ENCODE peak calls at places on chromosomes 12 and 14, in ten cellular contexts. Q is neural progenitor cell, V is suprapubic skin, Z is A673, X is RWPE1, I is CD14-positive monocyte, L is A549, A is lung, B is PC-3, E is psoas muscle. G is an unnamed sample.

GRCh38 chr12:114396153-114396868 is 9.6 kb downstream of the TBX5 start:
- DNase-seq in Q (peak), V (no peak), Z (no peak), X (no peak), I (no peak), L (no peak), A (no peak), B (no peak), E (no peak), G (no peak)

GRCh38 chr14:95311752-95312151 is 8.0 kb downstream of the CLMN start:
- DNase-seq in Q (no peak), V (no peak), Z (peak), X (no peak), I (peak), L (peak), A (no peak), B (no peak), E (no peak), G (no peak)

GRCh38 chr12:115035536-115036107 is 351.6 kb upstream of the TBX3 start:
- DNase-seq in Q (peak), V (no peak), Z (no peak), X (no peak), I (no peak), L (no peak), A (no peak), B (no peak), E (no peak), G (peak)

GRCh38 chr14:99575043-99576023 is 28.7 kb downstream of the CCDC85C start:
- DNase-seq in Q (no peak), V (peak), Z (peak), X (peak), I (no peak), L (peak), A (peak), B (peak), E (no peak), G (no peak)

GRCh38 chr14:22487401-22487800 is 101.6 kb downstream of the DAD1 start:
- DNase-seq in Q (no peak), V (no peak), Z (no peak), X (no peak), I (no peak), L (no peak), A (no peak), B (no peak), E (no peak), G (no peak)

GRCh38 chr14:90300649-90301048 is 31.1 kb downstream of the NRDE2 start:
- DNase-seq in Q (no peak), V (no peak), Z (peak), X (peak), I (no peak), L (no peak), A (no peak), B (no peak), E (no peak), G (no peak)

GRCh38 chr14:36579573-36580140 is 2.8 kb downstream of the NKX2-8 start:
- DNase-seq in Q (peak), V (no peak), Z (no peak), X (no peak), I (no peak), L (no peak), A (no peak), B (no peak), E (no peak), G (no peak)

GRCh38 chr12:89762498-89763170 is 54.0 kb upstream of the ATP2B1 start:
- DNase-seq in Q (no peak), V (no peak), Z (no peak), X (no peak), I (peak), L (no peak), A (no peak), B (peak), E (no peak), G (no peak)

GRCh38 chr14:69547701-69548348 is 26.8 kb downstream of the CCDC177 start:
- DNase-seq in Q (peak), V (no peak), Z (peak), X (no peak), I (no peak), L (no peak), A (no peak), B (no peak), E (no peak), G (peak)

GRCh38 chr12:26297386-26298070 is 102.2 kb downstream of the SSPN start:
- DNase-seq in Q (no peak), V (no peak), Z (no peak), X (no peak), I (no peak), L (no peak), A (no peak), B (no peak), E (no peak), G (no peak)

GRCh38 chr14:52960627-52961026 is 9.8 kb upstream of the FERMT2 start:
- DNase-seq in Q (peak), V (no peak), Z (no peak), X (no peak), I (no peak), L (no peak), A (no peak), B (peak), E (no peak), G (no peak)

GRCh38 chr14:46651526-46652144 is at the start of gene RPL10L:
- DNase-seq in Q (peak), V (peak), Z (peak), X (no peak), I (no peak), L (no peak), A (no peak), B (no peak), E (no peak), G (no peak)

GRCh38 chr12:49533331-49533730 is 5.5 kb upstream of the KCNH3 start:
- DNase-seq in Q (no peak), V (no peak), Z (no peak), X (no peak), I (no peak), L (no peak), A (no peak), B (no peak), E (no peak), G (no peak)

DNA sequence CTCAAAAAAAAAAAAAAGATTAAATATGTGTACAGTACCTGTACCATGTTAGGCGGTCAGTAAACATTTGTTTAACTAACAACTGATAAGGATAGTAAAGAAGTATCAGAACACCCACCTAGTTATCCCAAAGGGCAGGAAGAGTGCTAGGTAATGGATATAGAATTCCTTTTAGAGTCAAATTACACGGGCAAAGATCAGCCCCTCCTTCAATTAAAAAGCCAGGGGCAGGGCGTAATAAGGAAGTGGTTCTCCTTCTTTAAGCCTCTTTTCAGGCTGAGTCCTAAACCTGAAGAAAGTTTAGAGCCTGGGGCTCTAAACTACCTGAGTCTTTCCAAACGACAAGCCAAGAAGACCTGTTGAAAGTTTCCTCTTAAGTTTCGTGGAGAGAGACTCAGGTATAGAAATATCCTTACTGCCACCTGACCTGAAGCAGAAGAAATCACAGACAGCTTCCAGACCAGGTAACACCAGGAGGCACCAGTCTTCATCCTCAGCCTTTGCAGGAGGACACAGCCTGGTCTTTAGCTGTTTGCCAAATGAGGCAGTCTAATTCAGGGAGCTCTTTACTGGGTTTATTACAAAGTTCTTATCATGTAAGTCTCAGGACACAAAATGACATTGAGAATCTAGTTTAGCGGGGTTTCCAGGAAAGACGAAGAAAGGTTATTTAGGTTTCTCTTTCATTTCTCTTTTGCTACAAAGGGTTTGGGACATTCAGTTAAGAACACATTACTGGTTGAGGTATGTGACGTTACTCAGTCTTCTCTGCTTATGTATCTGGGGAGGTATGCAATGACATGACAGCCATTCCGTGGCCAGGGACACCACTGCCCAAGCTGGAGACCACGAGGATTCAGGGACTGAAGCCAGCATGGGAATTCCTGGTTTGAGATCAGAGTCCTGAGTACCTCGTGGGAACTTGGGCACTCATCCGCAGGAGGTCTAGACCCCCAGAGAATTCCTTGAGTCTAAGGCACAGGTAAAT is at the start of gene BCL2L14:
- DNase-seq in Q (no peak), V (no peak), Z (no peak), X (no peak), I (no peak), L (no peak), A (no peak), B (peak), E (no peak), G (no peak)
- TF ChIP-seq CTCF in Q (no peak), V (no peak), Z (no peak), X (no peak), I (no peak), L (no peak), A (no peak), B (peak), E (no peak), G (no peak)

GRCh38 chr12:124740691-124741137 is 123.0 kb downstream of the SCARB1 start:
- DNase-seq in Q (no peak), V (no peak), Z (no peak), X (peak), I (peak), L (no peak), A (no peak), B (peak), E (peak), G (no peak)
- TF ChIP-seq CTCF in Q (no peak), V (no peak), Z (no peak), X (no peak), I (no peak), L (no peak), A (no peak), B (peak), E (peak), G (no peak)

DNA sequence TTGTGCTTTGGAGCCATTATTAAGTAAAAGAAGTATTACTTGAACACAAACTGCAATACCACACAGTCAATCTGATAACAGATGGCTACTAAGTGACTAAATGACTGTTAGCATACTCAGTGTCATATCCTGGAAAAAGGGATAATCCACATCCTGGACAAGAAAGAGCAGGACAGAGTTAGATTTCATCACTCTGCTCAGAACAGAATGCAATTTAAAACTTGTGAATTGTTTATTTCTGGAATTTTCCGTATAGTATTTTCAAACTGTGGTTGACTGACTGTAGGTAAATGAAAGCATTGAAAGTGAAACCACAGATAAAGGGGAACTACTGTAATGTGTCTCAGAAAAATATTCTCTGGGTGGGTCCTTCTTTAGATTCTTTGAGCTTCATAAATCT is 458.8 kb downstream of the TMEM117 start:
- DNase-seq in Q (no peak), V (no peak), Z (no peak), X (no peak), I (no peak), L (no peak), A (no peak), B (no peak), E (no peak), G (no peak)
- TF ChIP-seq CTCF in Q (no peak), V (no peak), Z (no peak), X (no peak), I (no peak), L (no peak), A (no peak), B (no peak), E (no peak), G (no peak)

GRCh38 chr12:104340177-104340576 is 36.6 kb downstream of the EID3 start:
- DNase-seq in Q (no peak), V (no peak), Z (no peak), X (no peak), I (no peak), L (no peak), A (no peak), B (no peak), E (no peak), G (no peak)

GRCh38 chr12:104337030-104337558 is 33.6 kb downstream of the EID3 start:
- DNase-seq in Q (no peak), V (no peak), Z (no peak), X (no peak), I (no peak), L (no peak), A (no peak), B (no peak), E (no peak), G (no peak)

GRCh38 chr12:104340917-104341611 is 37.5 kb downstream of the EID3 start:
- DNase-seq in Q (no peak), V (no peak), Z (no peak), X (no peak), I (no peak), L (no peak), A (no peak), B (no peak), E (no peak), G (no peak)

GRCh38 chr12:104342147-104342546 is 38.6 kb downstream of the EID3 start:
- DNase-seq in Q (no peak), V (no peak), Z (no peak), X (no peak), I (no peak), L (no peak), A (no peak), B (no peak), E (no peak), G (no peak)

DNA sequence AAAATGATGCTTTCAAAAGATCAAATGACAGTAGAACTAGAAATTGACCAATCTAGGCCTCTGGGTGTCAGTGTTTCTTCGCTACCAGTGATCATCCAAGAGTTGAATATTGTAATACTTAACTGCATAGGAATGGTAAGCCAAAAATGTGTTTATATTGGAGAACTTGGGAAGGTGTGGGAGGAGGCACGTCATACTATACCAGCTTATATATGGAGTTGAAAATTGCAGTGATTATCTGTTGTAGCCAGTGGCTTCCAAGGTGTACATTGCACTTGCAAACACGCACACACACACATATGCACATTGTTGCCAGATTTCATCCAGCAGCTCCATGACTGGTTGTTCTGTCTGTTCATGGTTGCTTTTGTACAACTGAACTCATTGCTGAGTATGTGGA is 36.1 kb downstream of the EID3 start:
- DNase-seq in Q (no peak), V (no peak), Z (no peak), X (no peak), I (no peak), L (no peak), A (no peak), B (no peak), E (no peak), G (no peak)
- TF ChIP-seq CTCF in Q (no peak), V (no peak), Z (peak), X (no peak), I (no peak), L (no peak), A (no peak), B (peak), E (no peak), G (no peak)

GRCh38 chr14:71136386-71137060 is 229.3 kb downstream of the PCNX1 start:
- DNase-seq in Q (no peak), V (no peak), Z (no peak), X (no peak), I (no peak), L (no peak), A (no peak), B (no peak), E (no peak), G (no peak)

GRCh38 chr14:71135496-71135895 is 228.2 kb downstream of the PCNX1 start:
- DNase-seq in Q (no peak), V (no peak), Z (no peak), X (no peak), I (no peak), L (no peak), A (no peak), B (no peak), E (no peak), G (no peak)

GRCh38 chr14:71135911-71136310 is 228.7 kb downstream of the PCNX1 start:
- DNase-seq in Q (no peak), V (no peak), Z (no peak), X (no peak), I (no peak), L (no peak), A (no peak), B (no peak), E (no peak), G (no peak)

GRCh38 chr14:71130491-71131179 is 223.4 kb downstream of the PCNX1 start:
- DNase-seq in Q (no peak), V (no peak), Z (peak), X (no peak), I (peak), L (no peak), A (no peak), B (peak), E (no peak), G (no peak)

DNA sequence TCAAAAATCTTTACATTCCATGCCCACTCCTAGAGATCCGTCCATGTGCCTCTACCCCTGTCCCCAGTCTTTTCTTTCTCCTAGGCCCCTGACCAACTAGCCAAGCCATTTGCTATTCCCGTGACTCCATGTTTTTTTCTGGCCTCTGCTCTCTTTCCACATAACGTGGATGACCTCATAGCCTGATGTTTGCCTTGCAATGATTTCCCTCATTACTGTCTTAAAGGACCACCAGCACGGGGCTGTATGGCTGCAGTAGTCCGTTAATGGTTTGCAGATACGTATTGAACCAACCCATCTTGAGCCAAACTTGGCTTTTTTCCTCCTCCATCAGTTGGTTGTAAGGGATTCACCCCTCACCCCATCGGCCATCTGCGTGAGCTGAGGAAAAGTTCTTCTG is 226.0 kb downstream of the PCNX1 start:
- DNase-seq in Q (no peak), V (no peak), Z (no peak), X (no peak), I (no peak), L (no peak), A (no peak), B (no peak), E (no peak), G (no peak)
- TF ChIP-seq CTCF in Q (no peak), V (no peak), Z (no peak), X (no peak), I (no peak), L (no peak), A (no peak), B (no peak), E (no peak), G (no peak)

DNA sequence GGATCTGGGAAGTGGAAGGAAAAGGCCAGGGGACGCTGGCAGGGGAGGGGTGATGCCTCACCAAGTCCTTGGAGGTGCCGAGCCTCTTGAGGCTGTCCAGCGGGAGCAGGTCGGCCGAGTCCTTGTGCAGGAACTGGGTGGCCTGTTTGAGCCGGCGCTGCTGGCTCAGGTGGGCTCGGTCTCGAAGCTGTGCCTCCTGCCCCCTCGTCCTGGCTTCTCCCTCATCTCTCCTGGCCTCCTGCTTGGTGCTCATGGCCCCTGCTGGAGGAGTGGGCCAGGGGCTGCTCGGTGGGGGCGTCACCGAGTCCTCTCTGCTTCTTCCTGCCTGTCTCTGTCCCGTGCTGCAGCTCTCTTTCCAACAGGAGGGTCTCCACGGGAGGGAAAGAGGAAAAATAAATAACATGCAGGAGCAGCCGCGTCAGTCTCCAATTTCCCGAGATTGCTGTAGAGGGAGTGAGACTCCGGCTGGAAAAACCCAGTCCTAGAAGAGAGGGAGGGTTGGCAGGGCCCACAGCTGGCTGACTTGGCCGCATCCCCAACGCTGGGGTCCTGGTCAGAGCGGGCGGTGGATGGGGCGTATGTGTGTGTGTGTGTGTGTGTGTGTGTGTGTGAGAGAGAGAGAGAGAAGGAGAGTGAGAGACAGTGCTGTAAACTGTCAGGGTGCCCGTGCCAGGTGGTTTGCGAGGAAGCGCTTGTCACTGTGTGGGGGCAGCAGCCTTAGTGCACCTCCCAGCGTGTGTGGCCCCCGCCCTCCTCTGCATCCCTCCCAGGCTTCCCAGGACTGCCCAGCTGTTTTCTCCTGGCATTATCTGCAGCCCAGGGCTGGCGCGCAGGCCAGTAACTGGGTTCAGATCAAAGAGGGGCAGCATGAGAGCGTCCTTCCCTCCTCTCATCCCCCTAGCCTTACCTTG is at the start of gene NRIP2:
- DNase-seq in Q (peak), V (no peak), Z (peak), X (no peak), I (no peak), L (no peak), A (no peak), B (no peak), E (peak), G (no peak)
- TF ChIP-seq CTCF in Q (no peak), V (no peak), Z (no peak), X (no peak), I (no peak), L (no peak), A (no peak), B (no peak), E (no peak), G (no peak)

GRCh38 chr14:34874386-34875030 is 652 bp downstream of the BAZ1A start:
- DNase-seq in Q (peak), V (peak), Z (peak), X (peak), I (peak), L (peak), A (peak), B (peak), E (peak), G (peak)
- TF ChIP-seq CTCF in Q (no peak), V (no peak), Z (peak), X (peak), I (peak), L (no peak), A (no peak), B (no peak), E (peak), G (peak)

G was measured in neural crest cell.